ENCODE peak calls at places on chromosomes 1 and 21, in six cellular contexts. One of them, this sample, is unnamed.

GRCh38 chr1:114260805-114261488 is 107.3 kb upstream of the SYT6 start:
- DNase-seq in M059J: no peak
- DNase-seq in NCI-H1105 treated with DMSO at 0.1 percent for 48 hours: no peak
- DNase-seq in LHCN-M2: no peak
- DNase-seq in hepatic stellate cell: no peak
- DNase-seq in ACHN: no peak
- DNase-seq in this sample: no peak

GRCh38 chr1:234108921-234109320 is 204.4 kb downstream of the SLC35F3 start:
- DNase-seq in ACHN: no peak
- DNase-seq in hepatic stellate cell: no peak
- DNase-seq in M059J: no peak
- DNase-seq in NCI-H1105 treated with DMSO at 0.1 percent for 48 hours: no peak
- DNase-seq in LHCN-M2: no peak
- DNase-seq in this sample: no peak

GRCh38 chr1:169493251-169493650 is 7.5 kb upstream of the SLC19A2 start:
- DNase-seq in ACHN: no peak
- DNase-seq in LHCN-M2: no peak
- DNase-seq in NCI-H1105 treated with DMSO at 0.1 percent for 48 hours: no peak
- DNase-seq in M059J: no peak
- DNase-seq in hepatic stellate cell: no peak
- DNase-seq in this sample: no peak

GRCh38 chr1:204286841-204287387 is 72.8 kb downstream of the PLEKHA6 start:
- DNase-seq in ACHN: peak
- DNase-seq in hepatic stellate cell: peak
- DNase-seq in M059J: peak
- DNase-seq in NCI-H1105 treated with DMSO at 0.1 percent for 48 hours: no peak
- DNase-seq in LHCN-M2: peak
- DNase-seq in this sample: no peak

GRCh38 chr1:230320804-230321203 is 105.3 kb downstream of the PGBD5 start:
- DNase-seq in ACHN: no peak
- DNase-seq in hepatic stellate cell: no peak
- DNase-seq in M059J: no peak
- DNase-seq in LHCN-M2: peak
- DNase-seq in NCI-H1105 treated with DMSO at 0.1 percent for 48 hours: no peak
- DNase-seq in this sample: no peak

GRCh38 chr1:37265786-37266667 is 208.4 kb upstream of the ZC3H12A start:
- DNase-seq in LHCN-M2: no peak
- DNase-seq in M059J: no peak
- DNase-seq in ACHN: no peak
- DNase-seq in NCI-H1105 treated with DMSO at 0.1 percent for 48 hours: no peak
- DNase-seq in hepatic stellate cell: no peak
- DNase-seq in this sample: no peak

GRCh38 chr1:37764888-37765441 is at the start of gene EPHA10:
- DNase-seq in LHCN-M2: no peak
- DNase-seq in NCI-H1105 treated with DMSO at 0.1 percent for 48 hours: peak
- DNase-seq in hepatic stellate cell: no peak
- DNase-seq in ACHN: no peak
- DNase-seq in M059J: no peak
- DNase-seq in this sample: no peak

GRCh38 chr1:232110281-232111090 is 483.9 kb downstream of the DISC1 start:
- DNase-seq in hepatic stellate cell: peak
- DNase-seq in LHCN-M2: no peak
- DNase-seq in M059J: peak
- DNase-seq in ACHN: no peak
- DNase-seq in NCI-H1105 treated with DMSO at 0.1 percent for 48 hours: no peak
- DNase-seq in this sample: no peak

GRCh38 chr1:24282491-24282890 is 36.7 kb upstream of the GRHL3 start:
- DNase-seq in NCI-H1105 treated with DMSO at 0.1 percent for 48 hours: no peak
- DNase-seq in LHCN-M2: no peak
- DNase-seq in M059J: no peak
- DNase-seq in ACHN: no peak
- DNase-seq in hepatic stellate cell: no peak
- DNase-seq in this sample: no peak

GRCh38 chr1:221435510-221435909 is 306.4 kb downstream of the DUSP10 start:
- DNase-seq in NCI-H1105 treated with DMSO at 0.1 percent for 48 hours: peak
- DNase-seq in ACHN: peak
- DNase-seq in LHCN-M2: peak
- DNase-seq in hepatic stellate cell: peak
- DNase-seq in M059J: peak
- DNase-seq in this sample: no peak

GRCh38 chr21:45432575-45433255 is 27.8 kb downstream of the COL18A1 start:
- DNase-seq in ACHN: no peak
- DNase-seq in LHCN-M2: peak
- DNase-seq in hepatic stellate cell: peak
- DNase-seq in M059J: peak
- DNase-seq in NCI-H1105 treated with DMSO at 0.1 percent for 48 hours: no peak
- DNase-seq in this sample: no peak

GRCh38 chr1:50977575-50978143 is 7.6 kb downstream of the CDKN2C start:
- DNase-seq in NCI-H1105 treated with DMSO at 0.1 percent for 48 hours: peak
- DNase-seq in hepatic stellate cell: peak
- DNase-seq in M059J: peak
- DNase-seq in LHCN-M2: peak
- DNase-seq in ACHN: peak
- DNase-seq in this sample: peak

GRCh38 chr1:41319803-41320711 is 41.2 kb upstream of the FOXO6 start:
- DNase-seq in LHCN-M2: no peak
- DNase-seq in M059J: no peak
- DNase-seq in NCI-H1105 treated with DMSO at 0.1 percent for 48 hours: no peak
- DNase-seq in ACHN: no peak
- DNase-seq in hepatic stellate cell: no peak
- DNase-seq in this sample: no peak

GRCh38 chr1:95953005-95953404 is 719.0 kb downstream of the RWDD3 start:
- DNase-seq in NCI-H1105 treated with DMSO at 0.1 percent for 48 hours: peak
- DNase-seq in M059J: peak
- DNase-seq in LHCN-M2: no peak
- DNase-seq in hepatic stellate cell: no peak
- DNase-seq in ACHN: peak
- DNase-seq in this sample: no peak

GRCh38 chr1:236979149-236979890 is 24.9 kb downstream of the MT1HL1 start:
- DNase-seq in NCI-H1105 treated with DMSO at 0.1 percent for 48 hours: no peak
- DNase-seq in hepatic stellate cell: no peak
- DNase-seq in ACHN: no peak
- DNase-seq in M059J: no peak
- DNase-seq in LHCN-M2: no peak
- DNase-seq in this sample: no peak

GRCh38 chr1:20342294-20343148 is 51.8 kb downstream of the VWA5B1 start:
- DNase-seq in M059J: no peak
- DNase-seq in NCI-H1105 treated with DMSO at 0.1 percent for 48 hours: no peak
- DNase-seq in hepatic stellate cell: no peak
- DNase-seq in LHCN-M2: no peak
- DNase-seq in ACHN: no peak
- DNase-seq in this sample: no peak

GRCh38 chr1:21781971-21782867 is 730 bp downstream of the USP48 start:
- DNase-seq in NCI-H1105 treated with DMSO at 0.1 percent for 48 hours: peak
- DNase-seq in hepatic stellate cell: peak
- DNase-seq in ACHN: peak
- DNase-seq in LHCN-M2: peak
- DNase-seq in M059J: peak
- DNase-seq in this sample: peak

GRCh38 chr1:152313319-152313801 is 11.7 kb downstream of the FLG start:
- DNase-seq in ACHN: no peak
- DNase-seq in hepatic stellate cell: no peak
- DNase-seq in LHCN-M2: no peak
- DNase-seq in M059J: no peak
- DNase-seq in NCI-H1105 treated with DMSO at 0.1 percent for 48 hours: no peak
- DNase-seq in this sample: no peak

GRCh38 chr1:42963378-42964005 is 4.8 kb upstream of the SLC2A1 start:
- DNase-seq in LHCN-M2: peak
- DNase-seq in NCI-H1105 treated with DMSO at 0.1 percent for 48 hours: no peak
- DNase-seq in M059J: peak
- DNase-seq in hepatic stellate cell: peak
- DNase-seq in ACHN: no peak
- DNase-seq in this sample: no peak

GRCh38 chr1:51342591-51343206 is 12.3 kb upstream of the TTC39A start:
- DNase-seq in LHCN-M2: no peak
- DNase-seq in M059J: no peak
- DNase-seq in ACHN: no peak
- DNase-seq in hepatic stellate cell: no peak
- DNase-seq in NCI-H1105 treated with DMSO at 0.1 percent for 48 hours: no peak
- DNase-seq in this sample: no peak

GRCh38 chr1:48000883-48001282 is 3.7 kb upstream of the TRABD2B start:
- DNase-seq in M059J: no peak
- DNase-seq in ACHN: no peak
- DNase-seq in NCI-H1105 treated with DMSO at 0.1 percent for 48 hours: no peak
- DNase-seq in hepatic stellate cell: no peak
- DNase-seq in LHCN-M2: no peak
- DNase-seq in this sample: no peak

GRCh38 chr21:31873696-31874599 is 1.1 kb downstream of the HUNK start:
- DNase-seq in ACHN: peak
- DNase-seq in NCI-H1105 treated with DMSO at 0.1 percent for 48 hours: peak
- DNase-seq in M059J: no peak
- DNase-seq in hepatic stellate cell: no peak
- DNase-seq in LHCN-M2: no peak
- DNase-seq in this sample: no peak

GRCh38 chr1:99969260-99969728 is 502 bp upstream of the SLC35A3 start:
- DNase-seq in NCI-H1105 treated with DMSO at 0.1 percent for 48 hours: no peak
- DNase-seq in LHCN-M2: no peak
- DNase-seq in M059J: peak
- DNase-seq in hepatic stellate cell: no peak
- DNase-seq in ACHN: no peak
- DNase-seq in this sample: no peak

GRCh38 chr1:71656902-71657301 is 576.1 kb upstream of the ZRANB2 start:
- DNase-seq in NCI-H1105 treated with DMSO at 0.1 percent for 48 hours: no peak
- DNase-seq in LHCN-M2: peak
- DNase-seq in M059J: no peak
- DNase-seq in hepatic stellate cell: no peak
- DNase-seq in ACHN: no peak
- DNase-seq in this sample: no peak

GRCh38 chr1:70319750-70320149 is 34.8 kb downstream of the ANKRD13C start:
- DNase-seq in hepatic stellate cell: peak
- DNase-seq in NCI-H1105 treated with DMSO at 0.1 percent for 48 hours: no peak
- DNase-seq in M059J: peak
- DNase-seq in ACHN: peak
- DNase-seq in LHCN-M2: peak
- DNase-seq in this sample: no peak